ENCODE peak calls at places on chromosomes 12 and 14, in six cellular contexts. D is fibroblast of lung; Y is activated naive CD4-positive, alpha-beta T cell; J is NCI-H1092 treated with DMSO at 0.1 percent for 48 hours; T is hypothalamus; M is GM18507. G is an unnamed sample.

GRCh38 chr12:38157274-38157932 is 159.2 kb upstream of the ALG10B start:
- DNase-seq in D (no peak), Y (no peak), J (no peak), T (no peak), M (no peak), G (no peak)

GRCh38 chr12:75850751-75851462 is 180.7 kb downstream of the PHLDA1 start:
- DNase-seq in Y (no peak), T (no peak), M (no peak), D (peak), J (no peak), G (no peak)

GRCh38 chr12:124601699-124602098 is 34.3 kb upstream of the NCOR2 start:
- DNase-seq in T (no peak), D (no peak), Y (no peak), J (no peak), M (no peak), G (no peak)

GRCh38 chr12:81252228-81252627 is 174.3 kb downstream of the ACSS3 start:
- DNase-seq in Y (no peak), J (no peak), T (no peak), M (no peak), D (no peak), G (no peak)

GRCh38 chr14:36057452-36058142 is 118.9 kb downstream of the PTCSC3 start:
- DNase-seq in J (no peak), T (no peak), D (no peak), M (no peak), Y (no peak), G (no peak)

GRCh38 chr12:101772019-101772774 is 32.9 kb upstream of the SYCP3 start:
- DNase-seq in T (no peak), Y (no peak), D (no peak), M (no peak), J (no peak), G (no peak)

GRCh38 chr14:56273151-56273550 is 154.9 kb downstream of the PELI2 start:
- DNase-seq in D (peak), Y (no peak), J (no peak), M (no peak), T (no peak), G (no peak)

GRCh38 chr12:93526786-93527428 is 45.6 kb upstream of the SOCS2 start:
- DNase-seq in M (no peak), Y (no peak), D (peak), J (no peak), T (no peak), G (no peak)

GRCh38 chr12:51075390-51075789 is 8.0 kb downstream of the CSRNP2 start:
- DNase-seq in M (no peak), D (no peak), Y (no peak), J (no peak), T (no peak), G (no peak)

GRCh38 chr12:71178162-71178561 is 20.4 kb upstream of the TSPAN8 start:
- DNase-seq in M (no peak), D (no peak), T (no peak), J (no peak), Y (no peak), G (no peak)

GRCh38 chr14:92173668-92174067 is 51.9 kb downstream of the CPSF2 start:
- DNase-seq in D (no peak), T (no peak), J (no peak), Y (no peak), M (no peak), G (no peak)

GRCh38 chr12:51393676-51394545 is 2.7 kb upstream of the GALNT6 start:
- DNase-seq in M (no peak), D (peak), J (no peak), T (no peak), Y (no peak), G (no peak)

GRCh38 chr12:132305991-132306884 is 23.2 kb downstream of the GALNT9 start:
- DNase-seq in D (no peak), M (no peak), Y (no peak), J (no peak), T (no peak), G (no peak)

GRCh38 chr12:95881331-95881955 is 22.7 kb downstream of the SNRPF start:
- DNase-seq in D (peak), Y (no peak), M (no peak), J (peak), T (no peak), G (no peak)

GRCh38 chr14:52926994-52927393 is 23.9 kb downstream of the FERMT2 start:
- DNase-seq in Y (no peak), M (no peak), D (peak), T (no peak), J (peak), G (no peak)

GRCh38 chr12:11014234-11014633 is 8.2 kb downstream of the TAS2R19 start:
- DNase-seq in Y (no peak), D (peak), J (no peak), M (no peak), T (no peak), G (no peak)

GRCh38 chr14:51942971-51943370 is 46.4 kb upstream of the RTRAF start:
- DNase-seq in J (no peak), M (no peak), Y (no peak), D (no peak), T (no peak), G (no peak)

GRCh38 chr12:10540776-10541205 is 35.1 kb downstream of the EIF2S3B start:
- DNase-seq in J (no peak), D (no peak), Y (no peak), M (no peak), T (no peak), G (no peak)

GRCh38 chr12:47870175-47870781 is 34.5 kb downstream of the VDR start:
- DNase-seq in M (no peak), Y (no peak), D (peak), T (no peak), J (no peak), G (no peak)

G was measured in central memory CD8-positive, alpha-beta T cell.